ENCODE peak calls at places on chromosomes 13 and 19, in four cellular contexts. J is lung microvascular endothelial cell; Z is activated CD4-positive, alpha-beta T cell treated with anti-CD3 and anti-CD28 coated beads, Interleukin-2, amount 50 U/mL, for 1 hour; A is amygdala. W is an unnamed sample.

GRCh38 chr19:30799854-30800755 is 427.9 kb downstream of the ZNF536 start:
- DNase-seq in J (no peak), Z (peak), A (peak), W (peak)

GRCh38 chr13:25375727-25376358 is 4.1 kb downstream of the ATP8A2 start:
- DNase-seq in J (peak), Z (peak), A (no peak), W (no peak)

GRCh38 chr13:94966380-94966779 is 254.0 kb upstream of the SOX21 start:
- DNase-seq in J (no peak), Z (no peak), A (no peak), W (no peak)

GRCh38 chr19:4650159-4650558 is 10.8 kb downstream of the TNFAIP8L1 start:
- DNase-seq in J (no peak), Z (no peak), A (no peak), W (no peak)

GRCh38 chr19:40277356-40277755 is 7.8 kb downstream of the AKT2 start:
- DNase-seq in J (no peak), Z (no peak), A (no peak), W (no peak)

GRCh38 chr19:11322269-11323024 is 17.0 kb downstream of the RAB3D start:
- DNase-seq in J (no peak), Z (no peak), A (no peak), W (no peak)

GRCh38 chr19:861756-862528 is 2.5 kb downstream of the CFD start:
- DNase-seq in J (peak), Z (peak), A (no peak), W (no peak)

GRCh38 chr19:48678201-48678600 is 5.4 kb upstream of the NTN5 start:
- DNase-seq in J (no peak), Z (no peak), A (no peak), W (no peak)

GRCh38 chr19:12750851-12751250 is 740 bp upstream of the BEST2 start:
- DNase-seq in J (no peak), Z (no peak), A (no peak), W (no peak)

GRCh38 chr19:35936738-35937268 is 629 bp downstream of the LRFN3 start:
- DNase-seq in J (no peak), Z (no peak), A (no peak), W (no peak)

GRCh38 chr19:48443262-48443661 is 2.5 kb upstream of the GRWD1 start:
- DNase-seq in J (peak), Z (no peak), A (no peak), W (no peak)

GRCh38 chr13:29474991-29475390 is 120.5 kb downstream of the SLC7A1 start:
- DNase-seq in J (peak), Z (no peak), A (no peak), W (no peak)

GRCh38 chr13:31859546-31859945 is 120.2 kb downstream of the RXFP2 start:
- DNase-seq in J (no peak), Z (no peak), A (no peak), W (no peak)